ENCODE peak calls at places on chromosomes 11 and 22, in nine cellular contexts. One of them, this sample, is unnamed.

GRCh38 chr11:30282289-30282631 is 40.6 kb upstream of the ARL14EP start:
- DNase-seq in A673: no peak
- DNase-seq in activated CD8-positive, alpha-beta memory T cell treated with anti-CD3 and anti-CD28 coated beads, Interleukin-2, amount 10 ng/mL, durations not matched to agents 7 days and 5 days: peak; percentile 82
- DNase-seq in stimulated activated CD8-positive, alpha-beta memory T cell treated with anti-CD3 and anti-CD28 coated beads, Interleukin-7, amount 100 ng/mL, for 1 hour: no peak
- DNase-seq in activated CD4-positive, CD25-positive, alpha-beta regulatory T cell treated with anti-CD3 and anti-CD28 coated beads, Interleukin-2, amount 50 U/mL, for 16 hours: no peak
- DNase-seq in mesenchymal stem cell: no peak
- DNase-seq in activated CD4-positive, alpha-beta T cell treated with anti-CD3 and anti-CD28 coated beads, Interleukin-2, amount 10 ng/mL, durations not matched to agents 7 days and 5 days: peak; percentile 47
- DNase-seq in CD8-positive, alpha-beta T cell: peak; percentile 12
- DNase-seq in Caki2: no peak
- DNase-seq in this sample: no peak

GRCh38 chr11:131095501-131096185 is 179.4 kb upstream of the SNX19 start:
- DNase-seq in A673: no peak
- DNase-seq in activated CD8-positive, alpha-beta memory T cell treated with anti-CD3 and anti-CD28 coated beads, Interleukin-2, amount 10 ng/mL, durations not matched to agents 7 days and 5 days: no peak
- DNase-seq in stimulated activated CD8-positive, alpha-beta memory T cell treated with anti-CD3 and anti-CD28 coated beads, Interleukin-7, amount 100 ng/mL, for 1 hour: no peak
- DNase-seq in activated CD4-positive, CD25-positive, alpha-beta regulatory T cell treated with anti-CD3 and anti-CD28 coated beads, Interleukin-2, amount 50 U/mL, for 16 hours: no peak
- DNase-seq in mesenchymal stem cell: no peak
- DNase-seq in activated CD4-positive, alpha-beta T cell treated with anti-CD3 and anti-CD28 coated beads, Interleukin-2, amount 10 ng/mL, durations not matched to agents 7 days and 5 days: no peak
- DNase-seq in CD8-positive, alpha-beta T cell: no peak
- DNase-seq in Caki2: no peak
- DNase-seq in this sample: no peak

GRCh38 chr22:25495286-25495685 is 69.2 kb upstream of the GRK3 start:
- DNase-seq in A673: no peak
- DNase-seq in activated CD8-positive, alpha-beta memory T cell treated with anti-CD3 and anti-CD28 coated beads, Interleukin-2, amount 10 ng/mL, durations not matched to agents 7 days and 5 days: no peak
- DNase-seq in stimulated activated CD8-positive, alpha-beta memory T cell treated with anti-CD3 and anti-CD28 coated beads, Interleukin-7, amount 100 ng/mL, for 1 hour: no peak
- DNase-seq in activated CD4-positive, CD25-positive, alpha-beta regulatory T cell treated with anti-CD3 and anti-CD28 coated beads, Interleukin-2, amount 50 U/mL, for 16 hours: no peak
- DNase-seq in mesenchymal stem cell: peak; percentile 24
- DNase-seq in activated CD4-positive, alpha-beta T cell treated with anti-CD3 and anti-CD28 coated beads, Interleukin-2, amount 10 ng/mL, durations not matched to agents 7 days and 5 days: no peak
- DNase-seq in CD8-positive, alpha-beta T cell: no peak
- DNase-seq in Caki2: peak; percentile 39
- DNase-seq in this sample: no peak

GRCh38 chr22:43239102-43239875 is 52.4 kb upstream of the TTLL12 start:
- DNase-seq in A673: no peak
- DNase-seq in activated CD8-positive, alpha-beta memory T cell treated with anti-CD3 and anti-CD28 coated beads, Interleukin-2, amount 10 ng/mL, durations not matched to agents 7 days and 5 days: no peak
- DNase-seq in stimulated activated CD8-positive, alpha-beta memory T cell treated with anti-CD3 and anti-CD28 coated beads, Interleukin-7, amount 100 ng/mL, for 1 hour: no peak
- DNase-seq in activated CD4-positive, CD25-positive, alpha-beta regulatory T cell treated with anti-CD3 and anti-CD28 coated beads, Interleukin-2, amount 50 U/mL, for 16 hours: no peak
- DNase-seq in mesenchymal stem cell: peak; percentile 16
- DNase-seq in activated CD4-positive, alpha-beta T cell treated with anti-CD3 and anti-CD28 coated beads, Interleukin-2, amount 10 ng/mL, durations not matched to agents 7 days and 5 days: no peak
- DNase-seq in CD8-positive, alpha-beta T cell: no peak
- DNase-seq in Caki2: no peak
- DNase-seq in this sample: no peak

GRCh38 chr22:46604306-46604690 is 15.9 kb upstream of the GRAMD4 start:
- DNase-seq in A673: peak; percentile 67
- DNase-seq in activated CD8-positive, alpha-beta memory T cell treated with anti-CD3 and anti-CD28 coated beads, Interleukin-2, amount 10 ng/mL, durations not matched to agents 7 days and 5 days: peak; percentile 89
- DNase-seq in stimulated activated CD8-positive, alpha-beta memory T cell treated with anti-CD3 and anti-CD28 coated beads, Interleukin-7, amount 100 ng/mL, for 1 hour: no peak
- DNase-seq in activated CD4-positive, CD25-positive, alpha-beta regulatory T cell treated with anti-CD3 and anti-CD28 coated beads, Interleukin-2, amount 50 U/mL, for 16 hours: no peak
- DNase-seq in mesenchymal stem cell: peak; percentile 26
- DNase-seq in activated CD4-positive, alpha-beta T cell treated with anti-CD3 and anti-CD28 coated beads, Interleukin-2, amount 10 ng/mL, durations not matched to agents 7 days and 5 days: peak; percentile 76
- DNase-seq in CD8-positive, alpha-beta T cell: peak; percentile 15
- DNase-seq in Caki2: no peak
- DNase-seq in this sample: no peak

GRCh38 chr11:56624661-56625110 is 10.0 kb upstream of the OR5M1 start:
- DNase-seq in A673: peak; percentile 84
- DNase-seq in activated CD8-positive, alpha-beta memory T cell treated with anti-CD3 and anti-CD28 coated beads, Interleukin-2, amount 10 ng/mL, durations not matched to agents 7 days and 5 days: no peak
- DNase-seq in stimulated activated CD8-positive, alpha-beta memory T cell treated with anti-CD3 and anti-CD28 coated beads, Interleukin-7, amount 100 ng/mL, for 1 hour: no peak
- DNase-seq in activated CD4-positive, CD25-positive, alpha-beta regulatory T cell treated with anti-CD3 and anti-CD28 coated beads, Interleukin-2, amount 50 U/mL, for 16 hours: no peak
- DNase-seq in mesenchymal stem cell: peak; percentile 8
- DNase-seq in activated CD4-positive, alpha-beta T cell treated with anti-CD3 and anti-CD28 coated beads, Interleukin-2, amount 10 ng/mL, durations not matched to agents 7 days and 5 days: no peak
- DNase-seq in CD8-positive, alpha-beta T cell: no peak
- DNase-seq in Caki2: peak; percentile 39
- DNase-seq in this sample: no peak

GRCh38 chr11:73856001-73856663 is 20.5 kb downstream of the COA4 start:
- DNase-seq in A673: no peak
- DNase-seq in activated CD8-positive, alpha-beta memory T cell treated with anti-CD3 and anti-CD28 coated beads, Interleukin-2, amount 10 ng/mL, durations not matched to agents 7 days and 5 days: no peak
- DNase-seq in stimulated activated CD8-positive, alpha-beta memory T cell treated with anti-CD3 and anti-CD28 coated beads, Interleukin-7, amount 100 ng/mL, for 1 hour: no peak
- DNase-seq in activated CD4-positive, CD25-positive, alpha-beta regulatory T cell treated with anti-CD3 and anti-CD28 coated beads, Interleukin-2, amount 50 U/mL, for 16 hours: no peak
- DNase-seq in mesenchymal stem cell: no peak
- DNase-seq in activated CD4-positive, alpha-beta T cell treated with anti-CD3 and anti-CD28 coated beads, Interleukin-2, amount 10 ng/mL, durations not matched to agents 7 days and 5 days: no peak
- DNase-seq in CD8-positive, alpha-beta T cell: no peak
- DNase-seq in Caki2: no peak
- DNase-seq in this sample: no peak

GRCh38 chr22:37275622-37276021 is 6.7 kb upstream of the CYTH4 start:
- DNase-seq in A673: no peak
- DNase-seq in activated CD8-positive, alpha-beta memory T cell treated with anti-CD3 and anti-CD28 coated beads, Interleukin-2, amount 10 ng/mL, durations not matched to agents 7 days and 5 days: peak; percentile 74
- DNase-seq in stimulated activated CD8-positive, alpha-beta memory T cell treated with anti-CD3 and anti-CD28 coated beads, Interleukin-7, amount 100 ng/mL, for 1 hour: no peak
- DNase-seq in activated CD4-positive, CD25-positive, alpha-beta regulatory T cell treated with anti-CD3 and anti-CD28 coated beads, Interleukin-2, amount 50 U/mL, for 16 hours: no peak
- DNase-seq in mesenchymal stem cell: no peak
- DNase-seq in activated CD4-positive, alpha-beta T cell treated with anti-CD3 and anti-CD28 coated beads, Interleukin-2, amount 10 ng/mL, durations not matched to agents 7 days and 5 days: peak; percentile 34
- DNase-seq in CD8-positive, alpha-beta T cell: no peak
- DNase-seq in Caki2: no peak
- DNase-seq in this sample: no peak

GRCh38 chr11:74069146-74070046 is 60.5 kb upstream of the UCP3 start:
- DNase-seq in A673: no peak
- DNase-seq in activated CD8-positive, alpha-beta memory T cell treated with anti-CD3 and anti-CD28 coated beads, Interleukin-2, amount 10 ng/mL, durations not matched to agents 7 days and 5 days: no peak
- DNase-seq in stimulated activated CD8-positive, alpha-beta memory T cell treated with anti-CD3 and anti-CD28 coated beads, Interleukin-7, amount 100 ng/mL, for 1 hour: no peak
- DNase-seq in activated CD4-positive, CD25-positive, alpha-beta regulatory T cell treated with anti-CD3 and anti-CD28 coated beads, Interleukin-2, amount 50 U/mL, for 16 hours: no peak
- DNase-seq in mesenchymal stem cell: no peak
- DNase-seq in activated CD4-positive, alpha-beta T cell treated with anti-CD3 and anti-CD28 coated beads, Interleukin-2, amount 10 ng/mL, durations not matched to agents 7 days and 5 days: no peak
- DNase-seq in CD8-positive, alpha-beta T cell: no peak
- DNase-seq in Caki2: no peak
- DNase-seq in this sample: no peak

GRCh38 chr22:48100685-48101417 is 1338.4 kb downstream of the TBC1D22A start:
- DNase-seq in A673: no peak
- DNase-seq in activated CD8-positive, alpha-beta memory T cell treated with anti-CD3 and anti-CD28 coated beads, Interleukin-2, amount 10 ng/mL, durations not matched to agents 7 days and 5 days: peak; percentile 34
- DNase-seq in stimulated activated CD8-positive, alpha-beta memory T cell treated with anti-CD3 and anti-CD28 coated beads, Interleukin-7, amount 100 ng/mL, for 1 hour: no peak
- DNase-seq in activated CD4-positive, CD25-positive, alpha-beta regulatory T cell treated with anti-CD3 and anti-CD28 coated beads, Interleukin-2, amount 50 U/mL, for 16 hours: no peak
- DNase-seq in mesenchymal stem cell: no peak
- DNase-seq in activated CD4-positive, alpha-beta T cell treated with anti-CD3 and anti-CD28 coated beads, Interleukin-2, amount 10 ng/mL, durations not matched to agents 7 days and 5 days: no peak
- DNase-seq in CD8-positive, alpha-beta T cell: no peak
- DNase-seq in Caki2: no peak
- DNase-seq in this sample: peak; percentile 42

GRCh38 chr11:73465019-73465675 is 88.9 kb downstream of the RELT start:
- DNase-seq in A673: no peak
- DNase-seq in activated CD8-positive, alpha-beta memory T cell treated with anti-CD3 and anti-CD28 coated beads, Interleukin-2, amount 10 ng/mL, durations not matched to agents 7 days and 5 days: no peak
- DNase-seq in stimulated activated CD8-positive, alpha-beta memory T cell treated with anti-CD3 and anti-CD28 coated beads, Interleukin-7, amount 100 ng/mL, for 1 hour: no peak
- DNase-seq in activated CD4-positive, CD25-positive, alpha-beta regulatory T cell treated with anti-CD3 and anti-CD28 coated beads, Interleukin-2, amount 50 U/mL, for 16 hours: no peak
- DNase-seq in mesenchymal stem cell: peak; percentile 34
- DNase-seq in activated CD4-positive, alpha-beta T cell treated with anti-CD3 and anti-CD28 coated beads, Interleukin-2, amount 10 ng/mL, durations not matched to agents 7 days and 5 days: no peak
- DNase-seq in CD8-positive, alpha-beta T cell: no peak
- DNase-seq in Caki2: no peak
- DNase-seq in this sample: no peak

GRCh38 chr11:111403021-111403725 is 24.1 kb upstream of the POU2AF1 start:
- DNase-seq in A673: no peak
- DNase-seq in activated CD8-positive, alpha-beta memory T cell treated with anti-CD3 and anti-CD28 coated beads, Interleukin-2, amount 10 ng/mL, durations not matched to agents 7 days and 5 days: no peak
- DNase-seq in stimulated activated CD8-positive, alpha-beta memory T cell treated with anti-CD3 and anti-CD28 coated beads, Interleukin-7, amount 100 ng/mL, for 1 hour: no peak
- DNase-seq in activated CD4-positive, CD25-positive, alpha-beta regulatory T cell treated with anti-CD3 and anti-CD28 coated beads, Interleukin-2, amount 50 U/mL, for 16 hours: no peak
- DNase-seq in mesenchymal stem cell: no peak
- DNase-seq in activated CD4-positive, alpha-beta T cell treated with anti-CD3 and anti-CD28 coated beads, Interleukin-2, amount 10 ng/mL, durations not matched to agents 7 days and 5 days: no peak
- DNase-seq in CD8-positive, alpha-beta T cell: no peak
- DNase-seq in Caki2: no peak
- DNase-seq in this sample: no peak

GRCh38 chr11:16191212-16191851 is 165.0 kb downstream of the SOX6 start:
- DNase-seq in A673: no peak
- DNase-seq in activated CD8-positive, alpha-beta memory T cell treated with anti-CD3 and anti-CD28 coated beads, Interleukin-2, amount 10 ng/mL, durations not matched to agents 7 days and 5 days: no peak
- DNase-seq in stimulated activated CD8-positive, alpha-beta memory T cell treated with anti-CD3 and anti-CD28 coated beads, Interleukin-7, amount 100 ng/mL, for 1 hour: no peak
- DNase-seq in activated CD4-positive, CD25-positive, alpha-beta regulatory T cell treated with anti-CD3 and anti-CD28 coated beads, Interleukin-2, amount 50 U/mL, for 16 hours: no peak
- DNase-seq in mesenchymal stem cell: no peak
- DNase-seq in activated CD4-positive, alpha-beta T cell treated with anti-CD3 and anti-CD28 coated beads, Interleukin-2, amount 10 ng/mL, durations not matched to agents 7 days and 5 days: no peak
- DNase-seq in CD8-positive, alpha-beta T cell: no peak
- DNase-seq in Caki2: peak; percentile 2
- DNase-seq in this sample: no peak

GRCh38 chr11:124276081-124276480 is 19.9 kb downstream of the OR8G5 start:
- DNase-seq in A673: no peak
- DNase-seq in activated CD8-positive, alpha-beta memory T cell treated with anti-CD3 and anti-CD28 coated beads, Interleukin-2, amount 10 ng/mL, durations not matched to agents 7 days and 5 days: no peak
- DNase-seq in stimulated activated CD8-positive, alpha-beta memory T cell treated with anti-CD3 and anti-CD28 coated beads, Interleukin-7, amount 100 ng/mL, for 1 hour: no peak
- DNase-seq in activated CD4-positive, CD25-positive, alpha-beta regulatory T cell treated with anti-CD3 and anti-CD28 coated beads, Interleukin-2, amount 50 U/mL, for 16 hours: no peak
- DNase-seq in mesenchymal stem cell: peak; percentile 93
- DNase-seq in activated CD4-positive, alpha-beta T cell treated with anti-CD3 and anti-CD28 coated beads, Interleukin-2, amount 10 ng/mL, durations not matched to agents 7 days and 5 days: no peak
- DNase-seq in CD8-positive, alpha-beta T cell: no peak
- DNase-seq in Caki2: no peak
- DNase-seq in this sample: no peak

GRCh38 chr11:114316980-114317675 is 20.9 kb downstream of the NNMT start:
- DNase-seq in A673: no peak
- DNase-seq in activated CD8-positive, alpha-beta memory T cell treated with anti-CD3 and anti-CD28 coated beads, Interleukin-2, amount 10 ng/mL, durations not matched to agents 7 days and 5 days: no peak
- DNase-seq in stimulated activated CD8-positive, alpha-beta memory T cell treated with anti-CD3 and anti-CD28 coated beads, Interleukin-7, amount 100 ng/mL, for 1 hour: no peak
- DNase-seq in activated CD4-positive, CD25-positive, alpha-beta regulatory T cell treated with anti-CD3 and anti-CD28 coated beads, Interleukin-2, amount 50 U/mL, for 16 hours: no peak
- DNase-seq in mesenchymal stem cell: peak; percentile 77
- DNase-seq in activated CD4-positive, alpha-beta T cell treated with anti-CD3 and anti-CD28 coated beads, Interleukin-2, amount 10 ng/mL, durations not matched to agents 7 days and 5 days: no peak
- DNase-seq in CD8-positive, alpha-beta T cell: no peak
- DNase-seq in Caki2: no peak
- DNase-seq in this sample: no peak

GRCh38 chr11:43916621-43917020 is 25.8 kb upstream of the C11orf96 start:
- DNase-seq in A673: no peak
- DNase-seq in activated CD8-positive, alpha-beta memory T cell treated with anti-CD3 and anti-CD28 coated beads, Interleukin-2, amount 10 ng/mL, durations not matched to agents 7 days and 5 days: no peak
- DNase-seq in stimulated activated CD8-positive, alpha-beta memory T cell treated with anti-CD3 and anti-CD28 coated beads, Interleukin-7, amount 100 ng/mL, for 1 hour: no peak
- DNase-seq in activated CD4-positive, CD25-positive, alpha-beta regulatory T cell treated with anti-CD3 and anti-CD28 coated beads, Interleukin-2, amount 50 U/mL, for 16 hours: no peak
- DNase-seq in mesenchymal stem cell: peak; percentile 80
- DNase-seq in activated CD4-positive, alpha-beta T cell treated with anti-CD3 and anti-CD28 coated beads, Interleukin-2, amount 10 ng/mL, durations not matched to agents 7 days and 5 days: no peak
- DNase-seq in CD8-positive, alpha-beta T cell: no peak
- DNase-seq in Caki2: no peak
- DNase-seq in this sample: no peak

GRCh38 chr22:42613869-42614268 is 814 bp downstream of the POLDIP3 start:
- DNase-seq in A673: peak; percentile 40
- DNase-seq in activated CD8-positive, alpha-beta memory T cell treated with anti-CD3 and anti-CD28 coated beads, Interleukin-2, amount 10 ng/mL, durations not matched to agents 7 days and 5 days: peak; percentile 60
- DNase-seq in stimulated activated CD8-positive, alpha-beta memory T cell treated with anti-CD3 and anti-CD28 coated beads, Interleukin-7, amount 100 ng/mL, for 1 hour: no peak
- DNase-seq in activated CD4-positive, CD25-positive, alpha-beta regulatory T cell treated with anti-CD3 and anti-CD28 coated beads, Interleukin-2, amount 50 U/mL, for 16 hours: no peak
- DNase-seq in mesenchymal stem cell: peak; percentile 66
- DNase-seq in activated CD4-positive, alpha-beta T cell treated with anti-CD3 and anti-CD28 coated beads, Interleukin-2, amount 10 ng/mL, durations not matched to agents 7 days and 5 days: no peak
- DNase-seq in CD8-positive, alpha-beta T cell: no peak
- DNase-seq in Caki2: no peak
- DNase-seq in this sample: no peak

This sample was measured in vagina.